ENCODE peak calls at places on chromosomes 7 and 10, in six cellular contexts. One of them, this sample, is unnamed.

GRCh38 chr7:46651070-46651469 is 730.0 kb upstream of the IGFBP3 start:
- DNase-seq in activated CD8-positive, alpha-beta T cell treated with anti-CD3 and anti-CD28 coated beads for 36 hours: no peak
- DNase-seq in mesothelial cell of epicardium: no peak
- DNase-seq in sigmoid colon: no peak
- DNase-seq in HFF-Myc: no peak
- DNase-seq in spleen: no peak
- DNase-seq in this sample: no peak

GRCh38 chr10:122140477-122140902 is 130.6 kb upstream of the BTBD16 start:
- DNase-seq in activated CD8-positive, alpha-beta T cell treated with anti-CD3 and anti-CD28 coated beads for 36 hours: no peak
- DNase-seq in mesothelial cell of epicardium: no peak
- DNase-seq in sigmoid colon: peak
- DNase-seq in HFF-Myc: no peak
- DNase-seq in spleen: no peak
- DNase-seq in this sample: no peak

GRCh38 chr7:128963327-128963757 is 25.6 kb downstream of the IRF5 start:
- DNase-seq in activated CD8-positive, alpha-beta T cell treated with anti-CD3 and anti-CD28 coated beads for 36 hours: peak
- DNase-seq in mesothelial cell of epicardium: no peak
- DNase-seq in sigmoid colon: no peak
- DNase-seq in HFF-Myc: no peak
- DNase-seq in spleen: no peak
- DNase-seq in this sample: peak

GRCh38 chr10:24008164-24009066 is 200.5 kb upstream of the KIAA1217 start:
- DNase-seq in activated CD8-positive, alpha-beta T cell treated with anti-CD3 and anti-CD28 coated beads for 36 hours: no peak
- DNase-seq in mesothelial cell of epicardium: peak
- DNase-seq in sigmoid colon: no peak
- DNase-seq in HFF-Myc: peak
- DNase-seq in spleen: no peak
- DNase-seq in this sample: no peak

GRCh38 chr7:73622909-73623797 is 1.2 kb downstream of the MLXIPL start:
- DNase-seq in activated CD8-positive, alpha-beta T cell treated with anti-CD3 and anti-CD28 coated beads for 36 hours: peak
- DNase-seq in mesothelial cell of epicardium: no peak
- DNase-seq in sigmoid colon: peak
- DNase-seq in HFF-Myc: no peak
- DNase-seq in spleen: no peak
- DNase-seq in this sample: no peak

GRCh38 chr7:68248973-68249372 is 1252.3 kb downstream of the TYW1 start:
- DNase-seq in activated CD8-positive, alpha-beta T cell treated with anti-CD3 and anti-CD28 coated beads for 36 hours: no peak
- DNase-seq in mesothelial cell of epicardium: no peak
- DNase-seq in sigmoid colon: no peak
- DNase-seq in HFF-Myc: no peak
- DNase-seq in spleen: no peak
- DNase-seq in this sample: no peak

GRCh38 chr7:149180713-149181112 is 14.6 kb upstream of the ZNF282 start:
- DNase-seq in activated CD8-positive, alpha-beta T cell treated with anti-CD3 and anti-CD28 coated beads for 36 hours: no peak
- DNase-seq in mesothelial cell of epicardium: no peak
- DNase-seq in sigmoid colon: no peak
- DNase-seq in HFF-Myc: no peak
- DNase-seq in spleen: no peak
- DNase-seq in this sample: no peak

GRCh38 chr7:154441811-154442210 is 389.6 kb downstream of the DPP6 start:
- DNase-seq in activated CD8-positive, alpha-beta T cell treated with anti-CD3 and anti-CD28 coated beads for 36 hours: no peak
- DNase-seq in mesothelial cell of epicardium: no peak
- DNase-seq in sigmoid colon: no peak
- DNase-seq in HFF-Myc: no peak
- DNase-seq in spleen: no peak
- DNase-seq in this sample: no peak

GRCh38 chr7:924541-925231 is 29.8 kb downstream of the ADAP1 start:
- DNase-seq in activated CD8-positive, alpha-beta T cell treated with anti-CD3 and anti-CD28 coated beads for 36 hours: peak
- DNase-seq in mesothelial cell of epicardium: peak
- DNase-seq in sigmoid colon: peak
- DNase-seq in HFF-Myc: no peak
- DNase-seq in spleen: peak
- DNase-seq in this sample: peak

GRCh38 chr10:86345296-86346168 is 21.1 kb downstream of the GRID1 start:
- DNase-seq in activated CD8-positive, alpha-beta T cell treated with anti-CD3 and anti-CD28 coated beads for 36 hours: no peak
- DNase-seq in mesothelial cell of epicardium: no peak
- DNase-seq in sigmoid colon: peak
- DNase-seq in HFF-Myc: no peak
- DNase-seq in spleen: peak
- DNase-seq in this sample: no peak

GRCh38 chr7:78002715-78003114 is 204.1 kb downstream of the PHTF2 start:
- DNase-seq in activated CD8-positive, alpha-beta T cell treated with anti-CD3 and anti-CD28 coated beads for 36 hours: no peak
- DNase-seq in mesothelial cell of epicardium: no peak
- DNase-seq in sigmoid colon: no peak
- DNase-seq in HFF-Myc: no peak
- DNase-seq in spleen: no peak
- DNase-seq in this sample: no peak

GRCh38 chr7:80453699-80454340 is 58.0 kb downstream of the GNAT3 start:
- DNase-seq in activated CD8-positive, alpha-beta T cell treated with anti-CD3 and anti-CD28 coated beads for 36 hours: peak
- DNase-seq in mesothelial cell of epicardium: no peak
- DNase-seq in sigmoid colon: no peak
- DNase-seq in HFF-Myc: peak
- DNase-seq in spleen: no peak
- DNase-seq in this sample: peak

GRCh38 chr10:72319416-72320254 is 35.1 kb downstream of the DNAJB12 start:
- DNase-seq in activated CD8-positive, alpha-beta T cell treated with anti-CD3 and anti-CD28 coated beads for 36 hours: peak
- DNase-seq in mesothelial cell of epicardium: peak
- DNase-seq in sigmoid colon: peak
- DNase-seq in HFF-Myc: peak
- DNase-seq in spleen: peak
- DNase-seq in this sample: peak

GRCh38 chr10:87705339-87705738 is 45.7 kb downstream of the PAPSS2 start:
- DNase-seq in activated CD8-positive, alpha-beta T cell treated with anti-CD3 and anti-CD28 coated beads for 36 hours: no peak
- DNase-seq in mesothelial cell of epicardium: no peak
- DNase-seq in sigmoid colon: no peak
- DNase-seq in HFF-Myc: no peak
- DNase-seq in spleen: no peak
- DNase-seq in this sample: no peak

GRCh38 chr10:132774905-132775863 is 10.8 kb downstream of the NKX6-2 start:
- DNase-seq in activated CD8-positive, alpha-beta T cell treated with anti-CD3 and anti-CD28 coated beads for 36 hours: no peak
- DNase-seq in mesothelial cell of epicardium: no peak
- DNase-seq in sigmoid colon: no peak
- DNase-seq in HFF-Myc: no peak
- DNase-seq in spleen: no peak
- DNase-seq in this sample: no peak

GRCh38 chr7:24477807-24478655 is 95.2 kb upstream of the PALS2 start:
- DNase-seq in activated CD8-positive, alpha-beta T cell treated with anti-CD3 and anti-CD28 coated beads for 36 hours: no peak
- DNase-seq in mesothelial cell of epicardium: no peak
- DNase-seq in sigmoid colon: no peak
- DNase-seq in HFF-Myc: peak
- DNase-seq in spleen: no peak
- DNase-seq in this sample: no peak

GRCh38 chr10:52950578-52950977 is 178.0 kb upstream of the MBL2 start:
- DNase-seq in activated CD8-positive, alpha-beta T cell treated with anti-CD3 and anti-CD28 coated beads for 36 hours: no peak
- DNase-seq in mesothelial cell of epicardium: no peak
- DNase-seq in sigmoid colon: no peak
- DNase-seq in HFF-Myc: no peak
- DNase-seq in spleen: peak
- DNase-seq in this sample: no peak
- TF ChIP-seq CTCF in activated CD8-positive, alpha-beta T cell treated with anti-CD3 and anti-CD28 coated beads for 36 hours: no peak
- TF ChIP-seq CTCF in mesothelial cell of epicardium: no peak
- TF ChIP-seq CTCF in sigmoid colon: no peak
- TF ChIP-seq CTCF in HFF-Myc: no peak
- TF ChIP-seq CTCF in spleen: no peak
- TF ChIP-seq CTCF in this sample: no peak

GRCh38 chr7:16694806-16695205 is 48.8 kb downstream of the BZW2 start:
- DNase-seq in activated CD8-positive, alpha-beta T cell treated with anti-CD3 and anti-CD28 coated beads for 36 hours: no peak
- DNase-seq in mesothelial cell of epicardium: no peak
- DNase-seq in sigmoid colon: no peak
- DNase-seq in HFF-Myc: no peak
- DNase-seq in spleen: no peak
- DNase-seq in this sample: no peak

GRCh38 chr7:16693601-16694318 is 47.8 kb downstream of the BZW2 start:
- DNase-seq in activated CD8-positive, alpha-beta T cell treated with anti-CD3 and anti-CD28 coated beads for 36 hours: no peak
- DNase-seq in mesothelial cell of epicardium: no peak
- DNase-seq in sigmoid colon: no peak
- DNase-seq in HFF-Myc: no peak
- DNase-seq in spleen: no peak
- DNase-seq in this sample: no peak

GRCh38 chr7:16698200-16698910 is 52.4 kb downstream of the BZW2 start:
- DNase-seq in activated CD8-positive, alpha-beta T cell treated with anti-CD3 and anti-CD28 coated beads for 36 hours: no peak
- DNase-seq in mesothelial cell of epicardium: no peak
- DNase-seq in sigmoid colon: no peak
- DNase-seq in HFF-Myc: no peak
- DNase-seq in spleen: no peak
- DNase-seq in this sample: no peak

GRCh38 chr7:16695621-16696237 is 49.7 kb downstream of the BZW2 start:
- DNase-seq in activated CD8-positive, alpha-beta T cell treated with anti-CD3 and anti-CD28 coated beads for 36 hours: peak
- DNase-seq in mesothelial cell of epicardium: no peak
- DNase-seq in sigmoid colon: no peak
- DNase-seq in HFF-Myc: peak
- DNase-seq in spleen: no peak
- DNase-seq in this sample: peak

GRCh38 chr7:16697507-16698199 is 51.7 kb downstream of the BZW2 start:
- DNase-seq in activated CD8-positive, alpha-beta T cell treated with anti-CD3 and anti-CD28 coated beads for 36 hours: no peak
- DNase-seq in mesothelial cell of epicardium: no peak
- DNase-seq in sigmoid colon: no peak
- DNase-seq in HFF-Myc: no peak
- DNase-seq in spleen: no peak
- DNase-seq in this sample: no peak
- TF ChIP-seq CTCF in activated CD8-positive, alpha-beta T cell treated with anti-CD3 and anti-CD28 coated beads for 36 hours: no peak
- TF ChIP-seq CTCF in mesothelial cell of epicardium: no peak
- TF ChIP-seq CTCF in sigmoid colon: no peak
- TF ChIP-seq CTCF in HFF-Myc: no peak
- TF ChIP-seq CTCF in spleen: no peak
- TF ChIP-seq CTCF in this sample: no peak

DNA sequence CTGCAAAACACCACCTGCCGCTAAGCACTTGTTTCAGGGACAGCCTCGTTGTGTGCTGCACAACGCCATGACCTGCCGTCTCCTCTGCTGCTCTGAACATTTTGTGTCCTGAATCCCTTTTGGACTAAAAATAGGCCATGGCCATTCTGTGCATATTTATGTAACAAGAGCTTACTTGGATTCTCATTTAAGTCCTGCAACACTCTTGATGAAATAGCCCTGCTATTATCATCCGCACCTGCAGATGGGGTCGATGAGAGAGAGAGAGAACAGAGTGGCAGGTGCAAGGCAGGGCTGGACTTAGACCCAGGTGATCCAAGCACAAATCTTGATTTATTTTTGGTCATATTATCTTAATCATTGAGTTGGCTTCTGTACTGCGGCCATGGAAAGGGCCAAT is 121.2 kb upstream of the PRKCQ start:
- DNase-seq in activated CD8-positive, alpha-beta T cell treated with anti-CD3 and anti-CD28 coated beads for 36 hours: peak
- DNase-seq in mesothelial cell of epicardium: no peak
- DNase-seq in sigmoid colon: no peak
- DNase-seq in HFF-Myc: no peak
- DNase-seq in spleen: no peak
- DNase-seq in this sample: no peak
- TF ChIP-seq CTCF in activated CD8-positive, alpha-beta T cell treated with anti-CD3 and anti-CD28 coated beads for 36 hours: no peak
- TF ChIP-seq CTCF in mesothelial cell of epicardium: no peak
- TF ChIP-seq CTCF in sigmoid colon: no peak
- TF ChIP-seq CTCF in HFF-Myc: peak
- TF ChIP-seq CTCF in spleen: no peak
- TF ChIP-seq CTCF in this sample: no peak

GRCh38 chr7:151856098-151856497 is 20.8 kb downstream of the PRKAG2 start:
- DNase-seq in activated CD8-positive, alpha-beta T cell treated with anti-CD3 and anti-CD28 coated beads for 36 hours: no peak
- DNase-seq in mesothelial cell of epicardium: no peak
- DNase-seq in sigmoid colon: no peak
- DNase-seq in HFF-Myc: no peak
- DNase-seq in spleen: no peak
- DNase-seq in this sample: no peak
- TF ChIP-seq CTCF in activated CD8-positive, alpha-beta T cell treated with anti-CD3 and anti-CD28 coated beads for 36 hours: no peak
- TF ChIP-seq CTCF in mesothelial cell of epicardium: no peak
- TF ChIP-seq CTCF in sigmoid colon: no peak
- TF ChIP-seq CTCF in HFF-Myc: no peak
- TF ChIP-seq CTCF in spleen: no peak
- TF ChIP-seq CTCF in this sample: no peak

This sample was measured in GM10248.